ENCODE peak calls at places on chromosomes 6 and 20, in five cellular contexts. One of them, this sample, is unnamed.

GRCh38 chr20:64057628-64058498 is 5.1 kb upstream of the TCEA2 start:
- DNase-seq in ovary: peak; percentile 69
- DNase-seq in tibial artery: peak; percentile 57
- DNase-seq in body of pancreas: peak; percentile 83
- DNase-seq in aorta: peak; percentile 81
- DNase-seq in this sample: peak; percentile 91

GRCh38 chr6:126063512-126064146 is 77.3 kb downstream of the TRMT11 start:
- DNase-seq in body of pancreas: no peak
- DNase-seq in ovary: no peak
- DNase-seq in aorta: no peak
- DNase-seq in tibial artery: no peak
- DNase-seq in this sample: no peak

GRCh38 chr20:6705920-6706500 is 61.5 kb upstream of the BMP2 start:
- DNase-seq in aorta: no peak
- DNase-seq in tibial artery: no peak
- DNase-seq in body of pancreas: no peak
- DNase-seq in ovary: no peak
- DNase-seq in this sample: no peak

GRCh38 chr20:32577023-32577422 is 8.1 kb downstream of the NOL4L start:
- DNase-seq in aorta: no peak
- DNase-seq in ovary: no peak
- DNase-seq in body of pancreas: no peak
- DNase-seq in tibial artery: no peak
- DNase-seq in this sample: no peak

GRCh38 chr6:165117121-165117520 is 192.3 kb downstream of the C6orf118 start:
- DNase-seq in ovary: no peak
- DNase-seq in body of pancreas: no peak
- DNase-seq in aorta: no peak
- DNase-seq in tibial artery: no peak
- DNase-seq in this sample: no peak

GRCh38 chr6:33373950-33374349 is 17.7 kb upstream of the KIFC1 start:
- DNase-seq in aorta: no peak
- DNase-seq in tibial artery: no peak
- DNase-seq in body of pancreas: no peak
- DNase-seq in ovary: no peak
- DNase-seq in this sample: no peak

GRCh38 chr6:138346302-138347195 is 31.2 kb upstream of the SMIM28 start:
- DNase-seq in body of pancreas: no peak
- DNase-seq in aorta: no peak
- DNase-seq in ovary: no peak
- DNase-seq in tibial artery: no peak
- DNase-seq in this sample: no peak

GRCh38 chr20:50186987-50187402 is 3.6 kb upstream of the CEBPB start:
- DNase-seq in aorta: no peak
- DNase-seq in body of pancreas: no peak
- DNase-seq in tibial artery: peak; percentile 49
- DNase-seq in ovary: no peak
- DNase-seq in this sample: no peak

GRCh38 chr6:27263886-27264285 is 16.4 kb downstream of the PRSS16 start:
- DNase-seq in aorta: no peak
- DNase-seq in tibial artery: no peak
- DNase-seq in body of pancreas: no peak
- DNase-seq in ovary: no peak
- DNase-seq in this sample: no peak

GRCh38 chr6:53252177-53252692 is 96.5 kb downstream of the ELOVL5 start:
- DNase-seq in ovary: no peak
- DNase-seq in tibial artery: no peak
- DNase-seq in body of pancreas: no peak
- DNase-seq in aorta: no peak
- DNase-seq in this sample: no peak

GRCh38 chr6:32218167-32218566 is 5.7 kb downstream of the NOTCH4 start:
- DNase-seq in aorta: no peak
- DNase-seq in tibial artery: no peak
- DNase-seq in ovary: no peak
- DNase-seq in body of pancreas: no peak
- DNase-seq in this sample: no peak

GRCh38 chr6:20438462-20439070 is 36.9 kb downstream of the E2F3 start:
- DNase-seq in aorta: no peak
- DNase-seq in body of pancreas: no peak
- DNase-seq in ovary: no peak
- DNase-seq in tibial artery: no peak
- DNase-seq in this sample: no peak

GRCh38 chr6:40286721-40287120 is 300.4 kb downstream of the LRFN2 start:
- DNase-seq in ovary: no peak
- DNase-seq in body of pancreas: no peak
- DNase-seq in tibial artery: no peak
- DNase-seq in aorta: no peak
- DNase-seq in this sample: no peak

GRCh38 chr6:96743496-96743895 is 93.8 kb downstream of the GPR63 start:
- DNase-seq in aorta: no peak
- DNase-seq in ovary: no peak
- DNase-seq in tibial artery: no peak
- DNase-seq in body of pancreas: no peak
- DNase-seq in this sample: no peak

GRCh38 chr6:161890133-161890833 is 616.4 kb upstream of the AGPAT4 start:
- DNase-seq in tibial artery: no peak
- DNase-seq in ovary: no peak
- DNase-seq in body of pancreas: no peak
- DNase-seq in aorta: no peak
- DNase-seq in this sample: no peak

GRCh38 chr20:44134897-44135810 is 51.8 kb downstream of the JPH2 start:
- DNase-seq in body of pancreas: no peak
- DNase-seq in aorta: peak; percentile 42
- DNase-seq in ovary: no peak
- DNase-seq in tibial artery: no peak
- DNase-seq in this sample: no peak

GRCh38 chr6:36769161-36769675 is 70.0 kb downstream of the CPNE5 start:
- DNase-seq in ovary: no peak
- DNase-seq in tibial artery: no peak
- DNase-seq in aorta: no peak
- DNase-seq in body of pancreas: no peak
- DNase-seq in this sample: no peak

GRCh38 chr20:63309261-63310071 is 16.5 kb downstream of the COL20A1 start:
- DNase-seq in aorta: no peak
- DNase-seq in ovary: peak; percentile 68
- DNase-seq in body of pancreas: peak; percentile 50
- DNase-seq in tibial artery: no peak
- DNase-seq in this sample: peak; percentile 78

GRCh38 chr6:128993161-128993560 is 110.2 kb downstream of the LAMA2 start:
- DNase-seq in ovary: no peak
- DNase-seq in aorta: no peak
- DNase-seq in body of pancreas: no peak
- DNase-seq in tibial artery: no peak
- DNase-seq in this sample: no peak

GRCh38 chr6:73308712-73309533 is 45.2 kb downstream of the DPPA5 start:
- DNase-seq in tibial artery: no peak
- DNase-seq in body of pancreas: peak; percentile 31
- DNase-seq in aorta: no peak
- DNase-seq in ovary: no peak
- DNase-seq in this sample: no peak

GRCh38 chr6:151170622-151171246 is 69.0 kb upstream of the AKAP12 start:
- DNase-seq in tibial artery: no peak
- DNase-seq in aorta: no peak
- DNase-seq in body of pancreas: no peak
- DNase-seq in ovary: no peak
- DNase-seq in this sample: no peak

GRCh38 chr6:156832166-156832743 is 55.1 kb downstream of the ARID1B start:
- DNase-seq in tibial artery: no peak
- DNase-seq in aorta: no peak
- DNase-seq in body of pancreas: peak; percentile 65
- DNase-seq in ovary: peak; percentile 47
- DNase-seq in this sample: no peak

GRCh38 chr6:38080349-38080748 is 260.8 kb downstream of the ZFAND3 start:
- DNase-seq in aorta: no peak
- DNase-seq in tibial artery: no peak
- DNase-seq in ovary: no peak
- DNase-seq in body of pancreas: no peak
- DNase-seq in this sample: no peak

GRCh38 chr6:23454090-23454998 is 671.7 kb upstream of the NRSN1 start:
- DNase-seq in ovary: no peak
- DNase-seq in tibial artery: no peak
- DNase-seq in aorta: no peak
- DNase-seq in body of pancreas: no peak
- DNase-seq in this sample: no peak

GRCh38 chr20:8094415-8094818 is 37.6 kb upstream of the PLCB1 start:
- DNase-seq in ovary: peak; percentile 64
- DNase-seq in aorta: peak; percentile 54
- DNase-seq in tibial artery: peak; percentile 81
- DNase-seq in body of pancreas: peak; percentile 78
- DNase-seq in this sample: no peak

GRCh38 chr20:9068896-9069663 is at the start of gene PLCB4:
- DNase-seq in aorta: peak; percentile 51
- DNase-seq in tibial artery: peak; percentile 35
- DNase-seq in body of pancreas: peak; percentile 38
- DNase-seq in ovary: peak; percentile 28
- DNase-seq in this sample: no peak

GRCh38 chr6:5204340-5204739 is 56.4 kb downstream of the LYRM4 start:
- DNase-seq in ovary: no peak
- DNase-seq in aorta: no peak
- DNase-seq in tibial artery: no peak
- DNase-seq in body of pancreas: no peak
- DNase-seq in this sample: no peak

GRCh38 chr6:373773-374724 is 17.5 kb upstream of the IRF4 start:
- DNase-seq in ovary: no peak
- DNase-seq in tibial artery: no peak
- DNase-seq in aorta: peak; percentile 38
- DNase-seq in body of pancreas: no peak
- DNase-seq in this sample: no peak

GRCh38 chr20:54295686-54296085 is 87.8 kb downstream of the PFDN4 start:
- DNase-seq in tibial artery: no peak
- DNase-seq in ovary: no peak
- DNase-seq in body of pancreas: no peak
- DNase-seq in aorta: no peak
- DNase-seq in this sample: no peak

GRCh38 chr20:57092900-57093238 is 173.6 kb downstream of the BMP7 start:
- DNase-seq in body of pancreas: no peak
- DNase-seq in ovary: no peak
- DNase-seq in tibial artery: no peak
- DNase-seq in aorta: no peak
- DNase-seq in this sample: no peak

GRCh38 chr20:47360207-47360488 is 3.6 kb upstream of the ZMYND8 start:
- DNase-seq in ovary: peak; percentile 32
- DNase-seq in tibial artery: peak; percentile 76
- DNase-seq in aorta: no peak
- DNase-seq in body of pancreas: peak; percentile 70
- DNase-seq in this sample: no peak
- H3K4me3 ChIP-seq in ovary: no peak overlapping the region
- H3K4me3 ChIP-seq in tibial artery: no peak overlapping the region
- H3K4me3 ChIP-seq in aorta: no peak overlapping the region
- H3K4me3 ChIP-seq in body of pancreas: no peak overlapping the region
- H3K4me3 ChIP-seq in this sample: no peak overlapping the region

DNA sequence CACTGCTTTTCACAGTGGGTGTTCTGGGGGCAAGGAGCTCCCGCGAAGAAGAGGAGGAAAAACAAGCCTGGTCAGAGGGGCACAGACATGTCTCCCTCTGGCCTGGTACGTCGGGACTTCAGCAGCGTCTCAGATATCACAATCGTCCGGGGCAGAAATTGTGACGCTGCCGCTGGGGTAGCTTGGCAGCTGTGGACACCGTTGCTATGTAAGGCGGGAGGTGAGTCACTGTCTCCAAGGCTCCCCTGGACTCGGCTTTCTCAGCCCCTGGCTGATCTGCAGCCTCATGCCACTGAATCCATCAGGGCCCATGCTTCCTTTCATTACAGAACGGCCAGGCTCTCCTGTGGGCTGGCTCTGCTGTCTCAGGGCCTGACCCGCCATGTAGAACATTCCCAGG is 98.7 kb downstream of the SULF2 start:
- DNase-seq in ovary: no peak
- DNase-seq in tibial artery: no peak
- DNase-seq in body of pancreas: no peak
- DNase-seq in aorta: peak; percentile 73
- DNase-seq in this sample: peak; percentile 24
- H3K27ac ChIP-seq in ovary: no peak overlapping the region
- H3K27ac ChIP-seq in tibial artery: no peak overlapping the region
- H3K27ac ChIP-seq in body of pancreas: no peak overlapping the region
- H3K27ac ChIP-seq in aorta: no peak overlapping the region
- H3K27ac ChIP-seq in this sample: no peak overlapping the region

GRCh38 chr20:42102000-42102399 is 483.8 kb upstream of the CHD6 start:
- DNase-seq in ovary: no peak
- DNase-seq in body of pancreas: peak; percentile 5
- DNase-seq in tibial artery: no peak
- DNase-seq in aorta: no peak
- DNase-seq in this sample: no peak

GRCh38 chr20:42093542-42094440 is 475.6 kb upstream of the CHD6 start:
- DNase-seq in aorta: no peak
- DNase-seq in tibial artery: no peak
- DNase-seq in ovary: no peak
- DNase-seq in body of pancreas: peak; percentile 44
- DNase-seq in this sample: no peak

GRCh38 chr20:42095221-42095620 is 477.0 kb upstream of the CHD6 start:
- DNase-seq in body of pancreas: no peak
- DNase-seq in ovary: no peak
- DNase-seq in aorta: no peak
- DNase-seq in tibial artery: no peak
- DNase-seq in this sample: no peak

GRCh38 chr20:42100137-42100704 is 482.0 kb upstream of the CHD6 start:
- DNase-seq in ovary: no peak
- DNase-seq in aorta: no peak
- DNase-seq in tibial artery: no peak
- DNase-seq in body of pancreas: peak; percentile 35
- DNase-seq in this sample: no peak

DNA sequence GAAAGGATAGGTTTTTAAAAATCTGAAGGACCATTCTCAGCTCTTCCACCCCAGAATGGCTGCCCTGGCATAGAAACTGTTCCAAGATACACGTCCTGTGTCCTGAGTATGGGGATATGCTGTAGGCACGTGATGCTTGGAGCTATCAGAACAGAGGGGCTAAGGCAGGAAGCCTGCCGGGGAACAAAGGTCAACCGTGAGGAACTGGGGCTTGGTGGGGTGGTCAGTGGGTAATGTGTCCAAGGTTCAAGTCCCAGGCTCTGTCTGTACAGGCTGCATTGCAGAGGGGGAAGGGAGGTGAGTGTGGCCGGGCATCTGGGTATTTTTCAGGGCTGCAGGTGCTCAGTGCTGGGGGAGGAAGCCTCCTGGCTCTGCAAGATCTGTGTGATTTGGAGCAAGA is 479.6 kb upstream of the CHD6 start:
- DNase-seq in tibial artery: no peak
- DNase-seq in ovary: no peak
- DNase-seq in aorta: no peak
- DNase-seq in body of pancreas: no peak
- DNase-seq in this sample: no peak
- H3K9me3 ChIP-seq in tibial artery: no peaks in the 10 kb centered on the region
- H3K9me3 ChIP-seq in ovary: no peaks in the 10 kb centered on the region
- H3K9me3 ChIP-seq in aorta: no peaks in the 10 kb centered on the region
- H3K9me3 ChIP-seq in body of pancreas: no peaks in the 10 kb centered on the region
- H3K9me3 ChIP-seq in this sample: no peaks in the 10 kb centered on the region

DNA sequence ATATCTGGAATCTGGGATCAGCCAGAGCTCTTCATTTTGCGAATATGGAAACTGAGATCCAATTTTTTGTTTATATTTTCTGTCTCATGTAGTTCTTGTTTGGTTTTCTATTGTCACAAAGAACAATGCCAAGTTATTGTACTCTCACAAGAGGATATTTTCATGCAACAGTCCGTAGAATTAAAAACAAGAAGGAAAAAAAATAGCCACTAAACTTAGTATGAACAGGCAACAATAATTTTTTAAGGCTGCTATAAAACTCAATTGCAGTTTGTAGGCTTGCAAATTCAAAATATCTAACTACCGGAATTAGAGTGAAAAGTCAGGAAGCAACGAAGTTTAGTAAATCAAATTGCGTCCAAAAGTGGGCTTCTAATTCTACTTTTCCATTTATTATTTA is 1.2 kb downstream of the POPDC3 start:
- DNase-seq in body of pancreas: no peak
- DNase-seq in tibial artery: no peak
- DNase-seq in aorta: no peak
- DNase-seq in ovary: no peak
- DNase-seq in this sample: no peak
- H3K4me3 ChIP-seq in body of pancreas: no peak overlapping the region
- H3K4me3 ChIP-seq in tibial artery: no peak overlapping the region
- H3K4me3 ChIP-seq in aorta: no peak overlapping the region
- H3K4me3 ChIP-seq in ovary: no peak overlapping the region
- H3K4me3 ChIP-seq in this sample: no peak overlapping the region